ENCODE peak calls at places on chromosomes 13 and 19, in five cellular contexts. One of them, this sample, is unnamed.

GRCh38 chr13:97433727-97434416 is at the start of gene RAP2A:
- DNase-seq in adrenal gland: peak; percentile 94
- DNase-seq in pancreas: peak; percentile 94
- DNase-seq in body of pancreas: peak; percentile 85
- DNase-seq in OCI-LY7: peak; percentile 84
- DNase-seq in this sample: peak; percentile 95

GRCh38 chr13:28819748-28820098 is 416 bp upstream of the MTUS2 start:
- DNase-seq in adrenal gland: peak; percentile 45
- DNase-seq in pancreas: peak; percentile 74
- DNase-seq in body of pancreas: peak; percentile 55
- DNase-seq in OCI-LY7: no peak
- DNase-seq in this sample: peak; percentile 49

GRCh38 chr19:11597202-11598102 is at the start of gene ZNF627:
- DNase-seq in adrenal gland: peak; percentile 99
- DNase-seq in pancreas: peak; percentile 99
- DNase-seq in body of pancreas: peak; percentile 99
- DNase-seq in OCI-LY7: peak; percentile 99
- DNase-seq in this sample: peak; percentile 99

GRCh38 chr19:40253611-40254092 is 27.2 kb upstream of the CCNP start:
- DNase-seq in adrenal gland: no peak
- DNase-seq in pancreas: no peak
- DNase-seq in body of pancreas: no peak
- DNase-seq in OCI-LY7: no peak
- DNase-seq in this sample: no peak

GRCh38 chr19:16566702-16567101 is 5.5 kb downstream of the SLC35E1 start:
- DNase-seq in adrenal gland: no peak
- DNase-seq in pancreas: no peak
- DNase-seq in body of pancreas: no peak
- DNase-seq in OCI-LY7: no peak
- DNase-seq in this sample: no peak

GRCh38 chr19:9857920-9858746 is 23.0 kb downstream of the PIN1 start:
- DNase-seq in adrenal gland: no peak
- DNase-seq in pancreas: no peak
- DNase-seq in body of pancreas: no peak
- DNase-seq in OCI-LY7: peak; percentile 16
- DNase-seq in this sample: no peak

GRCh38 chr13:20526664-20527063 is 1.0 kb upstream of the CRYL1 start:
- DNase-seq in adrenal gland: no peak
- DNase-seq in pancreas: no peak
- DNase-seq in body of pancreas: no peak
- DNase-seq in OCI-LY7: no peak
- DNase-seq in this sample: no peak

GRCh38 chr13:50124536-50125305 is 109.5 kb downstream of the KCNRG start:
- DNase-seq in adrenal gland: peak; percentile 58
- DNase-seq in pancreas: peak; percentile 87
- DNase-seq in body of pancreas: peak; percentile 96
- DNase-seq in OCI-LY7: peak; percentile 94
- DNase-seq in this sample: peak; percentile 63

GRCh38 chr19:54792814-54793213 is 10.6 kb upstream of the KIR2DL4 start:
- DNase-seq in adrenal gland: peak; percentile 16
- DNase-seq in pancreas: no peak
- DNase-seq in body of pancreas: no peak
- DNase-seq in OCI-LY7: peak; percentile 8
- DNase-seq in this sample: no peak

GRCh38 chr13:113053376-113053775 is 52.2 kb upstream of the F7 start:
- DNase-seq in adrenal gland: no peak
- DNase-seq in pancreas: peak; percentile 26
- DNase-seq in body of pancreas: no peak
- DNase-seq in OCI-LY7: no peak
- DNase-seq in this sample: no peak

GRCh38 chr13:46100191-46100877 is 4.5 kb downstream of the CPB2 start:
- DNase-seq in adrenal gland: no peak
- DNase-seq in pancreas: no peak
- DNase-seq in body of pancreas: no peak
- DNase-seq in OCI-LY7: peak; percentile 2
- DNase-seq in this sample: no peak

GRCh38 chr13:33367931-33368330 is 82.4 kb upstream of the STARD13 start:
- DNase-seq in adrenal gland: no peak
- DNase-seq in pancreas: no peak
- DNase-seq in body of pancreas: no peak
- DNase-seq in OCI-LY7: no peak
- DNase-seq in this sample: no peak

GRCh38 chr13:73000027-73000674 is 58.7 kb upstream of the KLF5 start:
- DNase-seq in adrenal gland: no peak
- DNase-seq in pancreas: no peak
- DNase-seq in body of pancreas: no peak
- DNase-seq in OCI-LY7: peak; percentile 17
- DNase-seq in this sample: peak; percentile 17

GRCh38 chr13:98173431-98173921 is 3.6 kb downstream of the RNF113B start:
- DNase-seq in adrenal gland: peak; percentile 65
- DNase-seq in pancreas: no peak
- DNase-seq in body of pancreas: peak; percentile 21
- DNase-seq in OCI-LY7: no peak
- DNase-seq in this sample: peak; percentile 99

GRCh38 chr19:48681127-48681470 is 8.3 kb upstream of the NTN5 start:
- DNase-seq in adrenal gland: no peak
- DNase-seq in pancreas: no peak
- DNase-seq in body of pancreas: no peak
- DNase-seq in OCI-LY7: no peak
- DNase-seq in this sample: peak; percentile 95

GRCh38 chr13:28528848-28529247 is 33.9 kb upstream of the FLT1 start:
- DNase-seq in adrenal gland: no peak
- DNase-seq in pancreas: no peak
- DNase-seq in body of pancreas: no peak
- DNase-seq in OCI-LY7: no peak
- DNase-seq in this sample: no peak

GRCh38 chr19:35090160-35090794 is 25.3 kb upstream of the FXYD3 start:
- DNase-seq in adrenal gland: peak; percentile 59
- DNase-seq in pancreas: peak; percentile 73
- DNase-seq in body of pancreas: peak; percentile 85
- DNase-seq in OCI-LY7: peak; percentile 84
- DNase-seq in this sample: peak; percentile 58

GRCh38 chr13:112783135-112783945 is 93.5 kb downstream of the ATP11A start:
- DNase-seq in adrenal gland: no peak
- DNase-seq in pancreas: no peak
- DNase-seq in body of pancreas: no peak
- DNase-seq in OCI-LY7: no peak
- DNase-seq in this sample: peak; percentile 77

GRCh38 chr13:32669030-32669646 is 82.9 kb downstream of the PDS5B start:
- DNase-seq in adrenal gland: no peak
- DNase-seq in pancreas: no peak
- DNase-seq in body of pancreas: no peak
- DNase-seq in OCI-LY7: peak; percentile 79
- DNase-seq in this sample: peak; percentile 69

GRCh38 chr13:27170221-27170520 is 1.4 kb downstream of the USP12 start:
- DNase-seq in adrenal gland: no peak
- DNase-seq in pancreas: no peak
- DNase-seq in body of pancreas: no peak
- DNase-seq in OCI-LY7: peak; percentile 27
- DNase-seq in this sample: peak; percentile 73

DNA sequence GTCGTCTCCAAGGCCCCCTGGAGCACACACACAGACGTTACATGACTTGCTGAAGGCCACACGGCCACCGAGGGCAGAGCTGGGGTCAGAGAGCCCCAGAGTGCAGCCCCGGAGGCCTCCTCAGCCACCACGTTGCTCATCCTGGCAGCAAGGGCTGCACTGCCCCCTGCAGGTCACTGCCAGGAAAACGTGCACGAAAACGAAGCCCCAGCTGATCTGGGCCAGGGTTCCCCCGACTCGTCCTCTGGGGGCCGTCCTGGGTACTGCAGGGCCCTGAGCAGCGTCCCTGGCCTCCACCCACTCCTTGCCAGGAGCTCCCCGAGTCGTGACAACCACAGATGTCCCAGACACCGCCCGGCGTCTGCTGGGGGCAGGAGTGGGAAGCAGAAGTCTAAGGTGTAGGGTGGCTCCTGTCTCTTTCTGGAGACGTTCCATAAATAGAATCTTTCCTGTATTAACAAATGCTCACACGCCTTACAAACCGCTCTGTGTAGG is 3.4 kb downstream of the TPGS1 start:
- DNase-seq in adrenal gland: peak; percentile 81
- DNase-seq in pancreas: peak; percentile 88
- DNase-seq in body of pancreas: peak; percentile 74
- DNase-seq in OCI-LY7: peak; percentile 92
- DNase-seq in this sample: peak; percentile 87
- H3K4me3 ChIP-seq in adrenal gland: no peak overlapping the region
- H3K4me3 ChIP-seq in pancreas: no peak overlapping the region
- H3K4me3 ChIP-seq in body of pancreas: no peak overlapping the region
- H3K4me3 ChIP-seq in OCI-LY7: peak overlapping the region; percentile 43
- H3K4me3 ChIP-seq in this sample: no peak overlapping the region

DNA sequence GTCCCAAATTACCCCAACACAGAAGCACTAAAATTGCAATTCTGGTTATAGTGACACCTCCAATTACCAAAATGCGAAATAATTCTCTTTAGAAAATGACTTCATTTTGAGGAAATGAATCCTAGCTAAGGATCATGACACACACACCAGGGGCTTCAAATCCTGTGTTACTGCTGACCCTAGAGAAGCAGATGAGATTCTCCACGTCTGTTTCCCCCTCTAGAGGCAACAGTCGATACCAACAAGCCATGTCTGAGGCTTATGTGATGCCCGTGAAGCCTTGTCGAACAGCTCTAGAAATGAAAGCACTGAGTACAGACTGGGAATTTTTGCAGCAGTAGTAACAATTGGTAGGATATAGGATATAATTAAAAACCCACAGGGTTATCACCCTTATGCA is 153.6 kb upstream of the TMTC4 start:
- DNase-seq in adrenal gland: no peak
- DNase-seq in pancreas: no peak
- DNase-seq in body of pancreas: no peak
- DNase-seq in OCI-LY7: no peak
- DNase-seq in this sample: no peak
- TF ChIP-seq CTCF in adrenal gland: no peak
- TF ChIP-seq CTCF in pancreas: no peak
- TF ChIP-seq CTCF in body of pancreas: no peak
- TF ChIP-seq CTCF in OCI-LY7: no peak
- TF ChIP-seq CTCF in this sample: peak; percentile 14

GRCh38 chr19:29809795-29810503 is 1.8 kb upstream of the CCNE1 start:
- DNase-seq in adrenal gland: no peak
- DNase-seq in pancreas: no peak
- DNase-seq in body of pancreas: no peak
- DNase-seq in OCI-LY7: no peak
- DNase-seq in this sample: no peak
- H3K4me3 ChIP-seq in adrenal gland: no peak overlapping the region
- H3K4me3 ChIP-seq in pancreas: no peak overlapping the region
- H3K4me3 ChIP-seq in body of pancreas: no peak overlapping the region
- H3K4me3 ChIP-seq in OCI-LY7: peak overlapping the region; percentile 80
- H3K4me3 ChIP-seq in this sample: no peak overlapping the region

GRCh38 chr19:21474671-21475181 is 30.7 kb upstream of the ZNF429 start:
- DNase-seq in adrenal gland: peak; percentile 86
- DNase-seq in pancreas: peak; percentile 94
- DNase-seq in body of pancreas: peak; percentile 92
- DNase-seq in OCI-LY7: peak; percentile 89
- DNase-seq in this sample: peak; percentile 63
- TF ChIP-seq CTCF in adrenal gland: no peak
- TF ChIP-seq CTCF in pancreas: no peak
- TF ChIP-seq CTCF in body of pancreas: no peak
- TF ChIP-seq CTCF in OCI-LY7: no peak
- TF ChIP-seq CTCF in this sample: no peak